ENCODE peak calls at places on chromosomes 16 and 17, in eight cellular contexts. One of them, this sample, is unnamed.

GRCh38 chr16:84284168-84284722 is 10.4 kb upstream of the WFDC1 start:
- DNase-seq in stomach: peak; percentile 46
- DNase-seq in progenitor cell of endocrine pancreas: no peak
- DNase-seq in keratinocyte: no peak
- DNase-seq in CD8-positive, alpha-beta T cell: no peak
- DNase-seq in WTC11: peak; percentile 55
- DNase-seq in PC-3: no peak
- DNase-seq in GM20000: no peak
- DNase-seq in this sample: no peak

GRCh38 chr17:83098241-83099085 is 19.1 kb downstream of the METRNL start:
- DNase-seq in WTC11: no peak
- DNase-seq in PC-3: no peak
- DNase-seq in progenitor cell of endocrine pancreas: no peak
- DNase-seq in GM20000: no peak
- DNase-seq in stomach: no peak
- DNase-seq in CD8-positive, alpha-beta T cell: no peak
- DNase-seq in keratinocyte: no peak
- DNase-seq in this sample: no peak

GRCh38 chr16:81797443-81797842 is 18.4 kb downstream of the PLCG2 start:
- DNase-seq in progenitor cell of endocrine pancreas: no peak
- DNase-seq in stomach: no peak
- DNase-seq in CD8-positive, alpha-beta T cell: no peak
- DNase-seq in WTC11: no peak
- DNase-seq in keratinocyte: no peak
- DNase-seq in PC-3: no peak
- DNase-seq in GM20000: peak; percentile 65
- DNase-seq in this sample: peak; percentile 67

GRCh38 chr16:13997933-13998332 is 73.2 kb upstream of the MRTFB start:
- DNase-seq in progenitor cell of endocrine pancreas: no peak
- DNase-seq in WTC11: no peak
- DNase-seq in GM20000: peak; percentile 59
- DNase-seq in keratinocyte: no peak
- DNase-seq in CD8-positive, alpha-beta T cell: no peak
- DNase-seq in stomach: no peak
- DNase-seq in PC-3: peak; percentile 27
- DNase-seq in this sample: peak; percentile 68

GRCh38 chr16:8756755-8757154 is 40.7 kb downstream of the TMEM186 start:
- DNase-seq in GM20000: no peak
- DNase-seq in WTC11: no peak
- DNase-seq in keratinocyte: no peak
- DNase-seq in progenitor cell of endocrine pancreas: no peak
- DNase-seq in CD8-positive, alpha-beta T cell: no peak
- DNase-seq in stomach: no peak
- DNase-seq in PC-3: no peak
- DNase-seq in this sample: no peak

GRCh38 chr16:58256108-58256507 is 38.7 kb downstream of the PRSS54 start:
- DNase-seq in CD8-positive, alpha-beta T cell: no peak
- DNase-seq in stomach: no peak
- DNase-seq in WTC11: no peak
- DNase-seq in keratinocyte: no peak
- DNase-seq in GM20000: no peak
- DNase-seq in PC-3: no peak
- DNase-seq in progenitor cell of endocrine pancreas: no peak
- DNase-seq in this sample: no peak

GRCh38 chr17:17321356-17322025 is 18.3 kb downstream of the NT5M start:
- DNase-seq in stomach: peak; percentile 11
- DNase-seq in WTC11: no peak
- DNase-seq in GM20000: no peak
- DNase-seq in PC-3: no peak
- DNase-seq in keratinocyte: no peak
- DNase-seq in CD8-positive, alpha-beta T cell: no peak
- DNase-seq in progenitor cell of endocrine pancreas: no peak
- DNase-seq in this sample: no peak

GRCh38 chr17:73013299-73013698 is 79.2 kb downstream of the SLC39A11 start:
- DNase-seq in PC-3: no peak
- DNase-seq in CD8-positive, alpha-beta T cell: no peak
- DNase-seq in WTC11: no peak
- DNase-seq in GM20000: peak; percentile 25
- DNase-seq in stomach: no peak
- DNase-seq in keratinocyte: no peak
- DNase-seq in progenitor cell of endocrine pancreas: no peak
- DNase-seq in this sample: no peak

GRCh38 chr17:47423406-47424295 is 99.9 kb downstream of the EFCAB13 start:
- DNase-seq in CD8-positive, alpha-beta T cell: no peak
- DNase-seq in keratinocyte: no peak
- DNase-seq in stomach: peak; percentile 71
- DNase-seq in WTC11: peak; percentile 66
- DNase-seq in PC-3: peak; percentile 48
- DNase-seq in GM20000: peak; percentile 61
- DNase-seq in progenitor cell of endocrine pancreas: peak; percentile 31
- DNase-seq in this sample: peak; percentile 41

GRCh38 chr17:11495616-11496015 is 102.7 kb upstream of the DNAH9 start:
- DNase-seq in WTC11: no peak
- DNase-seq in GM20000: no peak
- DNase-seq in keratinocyte: no peak
- DNase-seq in stomach: no peak
- DNase-seq in PC-3: no peak
- DNase-seq in progenitor cell of endocrine pancreas: no peak
- DNase-seq in CD8-positive, alpha-beta T cell: no peak
- DNase-seq in this sample: no peak

GRCh38 chr17:79306688-79307323 is 232.2 kb downstream of the ENGASE start:
- DNase-seq in GM20000: no peak
- DNase-seq in keratinocyte: no peak
- DNase-seq in progenitor cell of endocrine pancreas: no peak
- DNase-seq in WTC11: no peak
- DNase-seq in PC-3: peak; percentile 30
- DNase-seq in CD8-positive, alpha-beta T cell: no peak
- DNase-seq in stomach: peak; percentile 68
- DNase-seq in this sample: no peak

GRCh38 chr16:89696598-89697128 is 4.8 kb downstream of the SPATA2L start:
- DNase-seq in WTC11: no peak
- DNase-seq in progenitor cell of endocrine pancreas: no peak
- DNase-seq in CD8-positive, alpha-beta T cell: peak; percentile 39
- DNase-seq in GM20000: peak; percentile 77
- DNase-seq in keratinocyte: no peak
- DNase-seq in stomach: no peak
- DNase-seq in PC-3: no peak
- DNase-seq in this sample: peak; percentile 67

GRCh38 chr16:50739031-50739430 is 2.9 kb upstream of the CYLD start:
- DNase-seq in stomach: no peak
- DNase-seq in CD8-positive, alpha-beta T cell: no peak
- DNase-seq in PC-3: no peak
- DNase-seq in progenitor cell of endocrine pancreas: no peak
- DNase-seq in keratinocyte: no peak
- DNase-seq in GM20000: no peak
- DNase-seq in WTC11: no peak
- DNase-seq in this sample: no peak

GRCh38 chr17:45907720-45908395 is 13.5 kb downstream of the MAPT start:
- DNase-seq in keratinocyte: no peak
- DNase-seq in PC-3: no peak
- DNase-seq in stomach: no peak
- DNase-seq in CD8-positive, alpha-beta T cell: no peak
- DNase-seq in progenitor cell of endocrine pancreas: no peak
- DNase-seq in GM20000: no peak
- DNase-seq in WTC11: no peak
- DNase-seq in this sample: no peak

GRCh38 chr17:45910667-45911066 is 16.3 kb downstream of the MAPT start:
- DNase-seq in keratinocyte: no peak
- DNase-seq in WTC11: no peak
- DNase-seq in progenitor cell of endocrine pancreas: no peak
- DNase-seq in CD8-positive, alpha-beta T cell: no peak
- DNase-seq in PC-3: no peak
- DNase-seq in GM20000: no peak
- DNase-seq in stomach: no peak
- DNase-seq in this sample: no peak

GRCh38 chr17:45906927-45907622 is 12.7 kb downstream of the MAPT start:
- DNase-seq in GM20000: no peak
- DNase-seq in CD8-positive, alpha-beta T cell: no peak
- DNase-seq in progenitor cell of endocrine pancreas: no peak
- DNase-seq in keratinocyte: no peak
- DNase-seq in PC-3: no peak
- DNase-seq in stomach: no peak
- DNase-seq in WTC11: no peak
- DNase-seq in this sample: no peak

GRCh38 chr17:45908935-45909334 is 14.6 kb downstream of the MAPT start:
- DNase-seq in WTC11: no peak
- DNase-seq in stomach: no peak
- DNase-seq in keratinocyte: no peak
- DNase-seq in GM20000: no peak
- DNase-seq in progenitor cell of endocrine pancreas: no peak
- DNase-seq in PC-3: no peak
- DNase-seq in CD8-positive, alpha-beta T cell: no peak
- DNase-seq in this sample: no peak

DNA sequence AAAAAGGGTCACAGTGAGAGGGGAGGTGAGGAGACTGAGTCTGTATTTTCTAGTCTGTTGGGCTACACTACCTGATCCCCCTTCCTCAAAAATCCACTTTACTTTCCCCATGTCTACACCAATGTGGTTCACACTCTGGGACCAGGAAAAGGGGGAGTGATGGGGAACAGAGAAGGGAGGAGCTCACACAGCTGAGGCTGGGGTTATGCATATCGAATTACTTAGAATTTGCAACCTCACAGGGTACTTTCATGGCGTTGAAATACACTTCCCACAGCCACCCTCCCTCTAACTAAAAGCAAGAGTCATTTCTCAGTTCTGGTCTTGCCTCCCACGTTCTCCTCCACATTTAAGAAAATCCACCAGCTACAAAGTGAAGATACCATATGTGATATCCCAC is 14.1 kb downstream of the MAPT start:
- DNase-seq in WTC11: no peak
- DNase-seq in CD8-positive, alpha-beta T cell: no peak
- DNase-seq in keratinocyte: no peak
- DNase-seq in progenitor cell of endocrine pancreas: no peak
- DNase-seq in GM20000: no peak
- DNase-seq in stomach: no peak
- DNase-seq in PC-3: no peak
- DNase-seq in this sample: no peak
- TF ChIP-seq CTCF in WTC11: no peak
- TF ChIP-seq CTCF in CD8-positive, alpha-beta T cell: no peak
- TF ChIP-seq CTCF in keratinocyte: no peak
- TF ChIP-seq CTCF in progenitor cell of endocrine pancreas: no peak
- TF ChIP-seq CTCF in GM20000: no peak
- TF ChIP-seq CTCF in stomach: no peak
- TF ChIP-seq CTCF in PC-3: no peak
- TF ChIP-seq CTCF in this sample: no peak

GRCh38 chr17:8253801-8254200 is 4.7 kb downstream of the PFAS start:
- DNase-seq in CD8-positive, alpha-beta T cell: no peak
- DNase-seq in WTC11: no peak
- DNase-seq in PC-3: no peak
- DNase-seq in GM20000: no peak
- DNase-seq in keratinocyte: no peak
- DNase-seq in progenitor cell of endocrine pancreas: no peak
- DNase-seq in stomach: no peak
- DNase-seq in this sample: no peak
- TF ChIP-seq CTCF in CD8-positive, alpha-beta T cell: no peak
- TF ChIP-seq CTCF in WTC11: no peak
- TF ChIP-seq CTCF in PC-3: peak; percentile 46
- TF ChIP-seq CTCF in GM20000: no peak
- TF ChIP-seq CTCF in keratinocyte: peak; percentile 8
- TF ChIP-seq CTCF in progenitor cell of endocrine pancreas: peak; percentile 28
- TF ChIP-seq CTCF in stomach: no peak
- TF ChIP-seq CTCF in this sample: no peak

DNA sequence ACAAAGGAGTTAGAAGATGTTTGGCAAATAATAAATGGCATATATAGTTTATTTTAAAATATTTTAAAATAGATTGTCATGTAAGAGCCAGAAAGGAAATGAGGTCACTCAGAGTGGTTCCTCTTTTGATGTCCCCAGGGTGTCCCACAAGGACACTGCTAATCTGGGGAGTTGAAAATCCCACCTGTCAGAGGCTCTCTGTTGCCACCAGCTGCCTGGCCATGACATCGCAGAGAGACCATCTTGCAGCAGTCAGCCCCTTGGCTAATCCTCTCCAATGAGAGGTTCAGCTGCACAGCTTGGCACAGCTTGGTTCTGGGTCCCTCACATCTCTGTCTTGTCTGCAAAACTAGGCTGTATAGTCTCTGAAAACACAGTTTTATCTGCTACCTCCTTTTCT is 11.0 kb upstream of the RBFOX1 start:
- DNase-seq in progenitor cell of endocrine pancreas: no peak
- DNase-seq in CD8-positive, alpha-beta T cell: no peak
- DNase-seq in stomach: no peak
- DNase-seq in keratinocyte: no peak
- DNase-seq in WTC11: no peak
- DNase-seq in GM20000: no peak
- DNase-seq in PC-3: no peak
- DNase-seq in this sample: no peak
- TF ChIP-seq CTCF in progenitor cell of endocrine pancreas: no peak
- TF ChIP-seq CTCF in CD8-positive, alpha-beta T cell: no peak
- TF ChIP-seq CTCF in stomach: no peak
- TF ChIP-seq CTCF in keratinocyte: no peak
- TF ChIP-seq CTCF in WTC11: no peak
- TF ChIP-seq CTCF in GM20000: no peak
- TF ChIP-seq CTCF in PC-3: no peak
- TF ChIP-seq CTCF in this sample: no peak

GRCh38 chr17:14301279-14301760 is 439 bp downstream of the HS3ST3B1 start:
- DNase-seq in progenitor cell of endocrine pancreas: no peak
- DNase-seq in GM20000: peak; percentile 49
- DNase-seq in WTC11: no peak
- DNase-seq in keratinocyte: no peak
- DNase-seq in stomach: peak; percentile 27
- DNase-seq in CD8-positive, alpha-beta T cell: peak; percentile 39
- DNase-seq in PC-3: no peak
- DNase-seq in this sample: no peak
- TF ChIP-seq CTCF in progenitor cell of endocrine pancreas: peak; percentile 36
- TF ChIP-seq CTCF in GM20000: no peak
- TF ChIP-seq CTCF in WTC11: no peak
- TF ChIP-seq CTCF in keratinocyte: peak; percentile 31
- TF ChIP-seq CTCF in stomach: no peak
- TF ChIP-seq CTCF in CD8-positive, alpha-beta T cell: no peak
- TF ChIP-seq CTCF in PC-3: peak; percentile 38
- TF ChIP-seq CTCF in this sample: no peak

GRCh38 chr17:81576621-81577277 is 24.6 kb upstream of the FAAP100 start:
- DNase-seq in WTC11: no peak
- DNase-seq in stomach: no peak
- DNase-seq in GM20000: no peak
- DNase-seq in PC-3: peak; percentile 95
- DNase-seq in keratinocyte: no peak
- DNase-seq in CD8-positive, alpha-beta T cell: no peak
- DNase-seq in progenitor cell of endocrine pancreas: no peak
- DNase-seq in this sample: no peak
- TF ChIP-seq CTCF in WTC11: no peak
- TF ChIP-seq CTCF in stomach: no peak
- TF ChIP-seq CTCF in GM20000: no peak
- TF ChIP-seq CTCF in PC-3: peak; percentile 10
- TF ChIP-seq CTCF in keratinocyte: no peak
- TF ChIP-seq CTCF in CD8-positive, alpha-beta T cell: no peak
- TF ChIP-seq CTCF in progenitor cell of endocrine pancreas: no peak
- TF ChIP-seq CTCF in this sample: no peak

GRCh38 chr17:58121925-58122324 is 26.3 kb upstream of the OR4D1 start:
- DNase-seq in PC-3: peak; percentile 77
- DNase-seq in CD8-positive, alpha-beta T cell: peak; percentile 58
- DNase-seq in keratinocyte: no peak
- DNase-seq in GM20000: no peak
- DNase-seq in progenitor cell of endocrine pancreas: no peak
- DNase-seq in stomach: no peak
- DNase-seq in WTC11: peak; percentile 23
- DNase-seq in this sample: peak; percentile 34
- TF ChIP-seq CTCF in PC-3: peak; percentile 72
- TF ChIP-seq CTCF in CD8-positive, alpha-beta T cell: peak; percentile 51
- TF ChIP-seq CTCF in keratinocyte: peak; percentile 53
- TF ChIP-seq CTCF in GM20000: peak; percentile 11
- TF ChIP-seq CTCF in progenitor cell of endocrine pancreas: peak; percentile 23
- TF ChIP-seq CTCF in stomach: no peak
- TF ChIP-seq CTCF in WTC11: no peak
- TF ChIP-seq CTCF in this sample: peak; percentile 36

This sample was measured in GM10248.